ENCODE peak calls at places on chromosomes 11 and 22, in ten cellular contexts. N is ovary, P is H1, D is SK-N-SH, V is suprapubic skin, M is A549, H is transverse colon, U is tibial nerve, L is upper lobe of left lung, S is esophagus muscularis mucosa. C is an unnamed sample.

GRCh38 chr11:126268708-126269579 is at the start of the genes FOXRED1 and SRPRA:
- DNase-seq in L (peak; percentile 100), H (peak; percentile 100), U (peak; percentile 99), V (peak; percentile 100), D (peak; percentile 100), N (peak; percentile 100), P (peak; percentile 98), S (peak; percentile 100), M (peak; percentile 97), C (peak; percentile 100)

GRCh38 chr11:57800444-57801184 is 39.0 kb downstream of the CTNND1 start:
- DNase-seq in M (peak; percentile 95), D (peak; percentile 77), L (no peak), V (no peak), H (no peak), P (no peak), U (no peak), S (no peak), N (no peak), C (no peak)

GRCh38 chr11:73291196-73291595 is 16.9 kb upstream of the ARHGEF17 start:
- DNase-seq in L (no peak), H (no peak), S (no peak), V (no peak), U (no peak), M (no peak), N (no peak), P (no peak), D (no peak), C (no peak)

GRCh38 chr11:134020598-134020997 is 48.3 kb upstream of the JAM3 start:
- DNase-seq in P (no peak), U (no peak), V (no peak), D (no peak), N (no peak), M (no peak), H (no peak), S (no peak), L (no peak), C (no peak)

GRCh38 chr11:28123151-28123571 is 15.0 kb downstream of the METTL15 start:
- DNase-seq in D (no peak), S (no peak), L (no peak), M (no peak), P (no peak), H (no peak), U (no peak), N (no peak), V (no peak), C (no peak)

GRCh38 chr11:83257638-83258229 is 28.4 kb downstream of the CCDC90B start:
- DNase-seq in D (no peak), N (peak; percentile 15), L (no peak), H (no peak), M (no peak), U (no peak), P (no peak), S (no peak), V (no peak), C (no peak)

GRCh38 chr11:38900156-38900679 is 2302.2 kb upstream of the RAG2 start:
- DNase-seq in M (no peak), P (no peak), D (no peak), N (no peak), H (no peak), S (no peak), U (no peak), V (no peak), L (no peak), C (no peak)

GRCh38 chr22:20764729-20765128 is 9.2 kb upstream of the SERPIND1 start:
- DNase-seq in P (no peak), S (no peak), D (no peak), V (no peak), N (no peak), M (no peak), H (no peak), U (no peak), L (no peak), C (no peak)

GRCh38 chr11:108796551-108796950 is 131.7 kb downstream of the DDX10 start:
- DNase-seq in P (no peak), M (no peak), L (no peak), N (no peak), D (no peak), V (no peak), U (no peak), H (no peak), S (no peak), C (no peak)

GRCh38 chr11:112025682-112026081 is 474 bp downstream of the DLAT start:
- DNase-seq in M (peak; percentile 13), N (no peak), U (no peak), L (no peak), P (no peak), V (no peak), H (no peak), S (no peak), D (no peak), C (no peak)

GRCh38 chr11:86484164-86484794 is 109.6 kb downstream of the CCDC81 start:
- DNase-seq in N (peak; percentile 65), U (no peak), P (no peak), D (no peak), V (no peak), L (peak; percentile 49), S (no peak), M (peak; percentile 97), H (no peak), C (no peak)

GRCh38 chr11:100863080-100863581 is 176.0 kb downstream of the ARHGAP42 start:
- DNase-seq in N (no peak), D (no peak), M (peak; percentile 19), V (no peak), S (no peak), L (no peak), P (no peak), H (no peak), U (no peak), C (peak; percentile 52)

GRCh38 chr11:64146036-64146943 is 19.6 kb downstream of the MACROD1 start:
- DNase-seq in H (peak; percentile 61), P (peak; percentile 69), N (no peak), U (no peak), D (peak; percentile 87), M (peak; percentile 65), V (no peak), S (no peak), L (no peak), C (peak; percentile 70)
- H3K4me1 ChIP-seq in H (peaks cover 13% of the 10 kb centered on the region), P (peaks cover 1% of the 10 kb centered on the region), N (peaks cover 8% of the 10 kb centered on the region), U (no peaks in the 10 kb centered on the region), D (no peaks in the 10 kb centered on the region), M (no peaks in the 10 kb centered on the region), V (peaks cover 19% of the 10 kb centered on the region), S (peaks cover 29% of the 10 kb centered on the region), L (peaks cover 10% of the 10 kb centered on the region), C (peaks cover 45% of the 10 kb centered on the region)

DNA sequence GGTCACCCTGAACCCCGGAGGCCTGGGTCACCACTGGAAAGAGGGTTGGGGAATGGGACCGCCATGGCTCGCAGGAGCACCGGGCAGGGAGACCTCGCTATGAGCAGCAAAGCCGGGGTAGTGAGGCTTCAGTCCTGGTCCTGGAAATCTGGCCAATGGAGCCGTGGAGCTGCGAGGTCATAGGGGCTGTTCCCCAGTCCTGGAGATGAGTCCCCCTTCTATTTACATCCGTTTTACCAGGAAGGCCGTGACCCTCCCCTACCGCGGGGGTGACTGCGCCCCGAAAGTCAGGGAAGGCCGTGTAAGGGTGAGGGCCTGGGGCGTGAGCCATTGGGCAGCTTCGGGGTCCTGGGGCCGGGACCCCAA is 449 bp downstream of the PIDD1 start:
- DNase-seq in U (no peak), N (no peak), L (no peak), M (no peak), H (no peak), S (no peak), V (no peak), D (peak; percentile 55), P (no peak), C (no peak)
- TF ChIP-seq EP300 in U (no peak), N (no peak), L (no peak), M (no peak), H (no peak), S (no peak), V (no peak), D (no peak), P (no peak), C (no peak)

GRCh38 chr11:11706022-11706421 is 84.2 kb upstream of the GALNT18 start:
- DNase-seq in D (no peak), S (no peak), N (no peak), H (no peak), U (no peak), V (no peak), P (no peak), M (no peak), L (no peak), C (no peak)

GRCh38 chr11:11703885-11704284 is 82.1 kb upstream of the GALNT18 start:
- DNase-seq in H (no peak), V (no peak), L (no peak), D (no peak), S (no peak), U (no peak), P (no peak), N (no peak), M (no peak), C (no peak)

GRCh38 chr11:11708256-11708655 is 86.5 kb upstream of the GALNT18 start:
- DNase-seq in P (no peak), S (no peak), D (no peak), V (no peak), H (no peak), L (no peak), N (no peak), U (no peak), M (no peak), C (no peak)

GRCh38 chr11:11709447-11710239 is 87.8 kb upstream of the GALNT18 start:
- DNase-seq in H (no peak), P (no peak), V (no peak), N (no peak), M (peak; percentile 8), U (no peak), D (no peak), L (no peak), S (no peak), C (no peak)
- H3K4me1 ChIP-seq in H (peaks cover 5% of the 10 kb centered on the region), P (no peaks in the 10 kb centered on the region), V (no peaks in the 10 kb centered on the region), N (no peaks in the 10 kb centered on the region), M (no peaks in the 10 kb centered on the region), U (no peaks in the 10 kb centered on the region), D (no peaks in the 10 kb centered on the region), L (no peaks in the 10 kb centered on the region), S (no peaks in the 10 kb centered on the region), C (no peaks in the 10 kb centered on the region)

GRCh38 chr11:66278396-66279091 is 569 bp downstream of the CNIH2 start:
- DNase-seq in L (no peak), H (no peak), M (peak; percentile 63), U (no peak), N (no peak), S (no peak), P (no peak), V (no peak), D (peak; percentile 79), C (no peak)

GRCh38 chr11:66275984-66276612 is 1.9 kb upstream of the CNIH2 start:
- DNase-seq in M (no peak), P (no peak), L (peak; percentile 49), S (no peak), U (no peak), H (no peak), D (no peak), N (no peak), V (no peak), C (no peak)

GRCh38 chr11:66275396-66275795 is 2.6 kb upstream of the CNIH2 start:
- DNase-seq in L (no peak), H (no peak), D (no peak), P (no peak), U (no peak), N (no peak), V (no peak), M (no peak), S (no peak), C (no peak)

GRCh38 chr11:66279092-66279797 is 1.3 kb downstream of the CNIH2 start:
- DNase-seq in P (no peak), M (no peak), U (no peak), V (no peak), L (peak; percentile 20), D (peak; percentile 48), H (no peak), S (no peak), N (no peak), C (no peak)

GRCh38 chr11:66277475-66278391 is at the start of gene CNIH2:
- DNase-seq in U (no peak), M (no peak), N (no peak), D (peak; percentile 93), V (no peak), S (no peak), P (no peak), L (peak; percentile 91), H (peak; percentile 47), C (peak; percentile 39)
- TF ChIP-seq EP300 in U (no peak), M (no peak), N (no peak), D (no peak), V (no peak), S (no peak), P (no peak), L (no peak), H (no peak), C (no peak)

C was measured in stomach.